ENCODE peak calls at places on chromosomes 6 and 20, in ten cellular contexts. One of them, this sample, is unnamed.

GRCh38 chr6:35469711-35470662 is 1.8 kb downstream of the RPL10A start:
- DNase-seq in GM23248: peak; percentile 42
- DNase-seq in NCI-H1092 treated with DMSO at 0.1 percent for 48 hours: no peak
- DNase-seq in anterior cingulate cortex: no peak
- DNase-seq in activated T-cell treated with anti-CD3 and anti-CD28 coated beads, Interleukin-2, amount 50 U/mL, for 72 hours: no peak
- DNase-seq in RKO: peak; percentile 64
- DNase-seq in AG20443: no peak
- DNase-seq in stimulated activated CD4-positive, alpha-beta T cell treated with anti-CD3 and anti-CD28 coated beads, Interleukin-2, amount 100 ng/mL, for 48 hours: peak; percentile 11
- DNase-seq in nucleus accumbens: no peak
- DNase-seq in HEK293T: no peak
- DNase-seq in this sample: no peak

GRCh38 chr20:44849712-44850111 is 35.8 kb upstream of the YWHAB start:
- DNase-seq in GM23248: no peak
- DNase-seq in NCI-H1092 treated with DMSO at 0.1 percent for 48 hours: no peak
- DNase-seq in anterior cingulate cortex: no peak
- DNase-seq in activated T-cell treated with anti-CD3 and anti-CD28 coated beads, Interleukin-2, amount 50 U/mL, for 72 hours: no peak
- DNase-seq in RKO: no peak
- DNase-seq in AG20443: no peak
- DNase-seq in stimulated activated CD4-positive, alpha-beta T cell treated with anti-CD3 and anti-CD28 coated beads, Interleukin-2, amount 100 ng/mL, for 48 hours: no peak
- DNase-seq in nucleus accumbens: no peak
- DNase-seq in HEK293T: no peak
- DNase-seq in this sample: no peak

GRCh38 chr6:106451419-106451818 is 90.9 kb downstream of the CRYBG1 start:
- DNase-seq in GM23248: peak; percentile 44
- DNase-seq in NCI-H1092 treated with DMSO at 0.1 percent for 48 hours: no peak
- DNase-seq in anterior cingulate cortex: no peak
- DNase-seq in activated T-cell treated with anti-CD3 and anti-CD28 coated beads, Interleukin-2, amount 50 U/mL, for 72 hours: no peak
- DNase-seq in RKO: no peak
- DNase-seq in AG20443: no peak
- DNase-seq in stimulated activated CD4-positive, alpha-beta T cell treated with anti-CD3 and anti-CD28 coated beads, Interleukin-2, amount 100 ng/mL, for 48 hours: no peak
- DNase-seq in nucleus accumbens: no peak
- DNase-seq in HEK293T: no peak
- DNase-seq in this sample: no peak

GRCh38 chr20:7161690-7162089 is 394.2 kb downstream of the BMP2 start:
- DNase-seq in GM23248: peak; percentile 8
- DNase-seq in NCI-H1092 treated with DMSO at 0.1 percent for 48 hours: peak; percentile 32
- DNase-seq in anterior cingulate cortex: no peak
- DNase-seq in activated T-cell treated with anti-CD3 and anti-CD28 coated beads, Interleukin-2, amount 50 U/mL, for 72 hours: no peak
- DNase-seq in RKO: peak; percentile 46
- DNase-seq in AG20443: no peak
- DNase-seq in stimulated activated CD4-positive, alpha-beta T cell treated with anti-CD3 and anti-CD28 coated beads, Interleukin-2, amount 100 ng/mL, for 48 hours: no peak
- DNase-seq in nucleus accumbens: no peak
- DNase-seq in HEK293T: no peak
- DNase-seq in this sample: no peak

GRCh38 chr6:143397229-143398222 is 53.0 kb downstream of the ADAT2 start:
- DNase-seq in GM23248: peak; percentile 80
- DNase-seq in NCI-H1092 treated with DMSO at 0.1 percent for 48 hours: no peak
- DNase-seq in anterior cingulate cortex: no peak
- DNase-seq in activated T-cell treated with anti-CD3 and anti-CD28 coated beads, Interleukin-2, amount 50 U/mL, for 72 hours: peak; percentile 3
- DNase-seq in RKO: peak; percentile 33
- DNase-seq in AG20443: peak; percentile 88
- DNase-seq in stimulated activated CD4-positive, alpha-beta T cell treated with anti-CD3 and anti-CD28 coated beads, Interleukin-2, amount 100 ng/mL, for 48 hours: no peak
- DNase-seq in nucleus accumbens: no peak
- DNase-seq in HEK293T: no peak
- DNase-seq in this sample: no peak

GRCh38 chr6:6586671-6587526 is 1.6 kb upstream of the LY86 start:
- DNase-seq in GM23248: no peak
- DNase-seq in NCI-H1092 treated with DMSO at 0.1 percent for 48 hours: no peak
- DNase-seq in anterior cingulate cortex: no peak
- DNase-seq in activated T-cell treated with anti-CD3 and anti-CD28 coated beads, Interleukin-2, amount 50 U/mL, for 72 hours: no peak
- DNase-seq in RKO: no peak
- DNase-seq in AG20443: no peak
- DNase-seq in stimulated activated CD4-positive, alpha-beta T cell treated with anti-CD3 and anti-CD28 coated beads, Interleukin-2, amount 100 ng/mL, for 48 hours: no peak
- DNase-seq in nucleus accumbens: no peak
- DNase-seq in HEK293T: no peak
- DNase-seq in this sample: no peak

GRCh38 chr20:57663681-57664451 is 43.6 kb upstream of the ZBP1 start:
- DNase-seq in GM23248: no peak
- DNase-seq in NCI-H1092 treated with DMSO at 0.1 percent for 48 hours: no peak
- DNase-seq in anterior cingulate cortex: no peak
- DNase-seq in activated T-cell treated with anti-CD3 and anti-CD28 coated beads, Interleukin-2, amount 50 U/mL, for 72 hours: no peak
- DNase-seq in RKO: no peak
- DNase-seq in AG20443: no peak
- DNase-seq in stimulated activated CD4-positive, alpha-beta T cell treated with anti-CD3 and anti-CD28 coated beads, Interleukin-2, amount 100 ng/mL, for 48 hours: no peak
- DNase-seq in nucleus accumbens: no peak
- DNase-seq in HEK293T: no peak
- DNase-seq in this sample: no peak

GRCh38 chr6:10141756-10142443 is 273.0 kb downstream of the TFAP2A start:
- DNase-seq in GM23248: peak; percentile 30
- DNase-seq in NCI-H1092 treated with DMSO at 0.1 percent for 48 hours: no peak
- DNase-seq in anterior cingulate cortex: no peak
- DNase-seq in activated T-cell treated with anti-CD3 and anti-CD28 coated beads, Interleukin-2, amount 50 U/mL, for 72 hours: no peak
- DNase-seq in RKO: no peak
- DNase-seq in AG20443: no peak
- DNase-seq in stimulated activated CD4-positive, alpha-beta T cell treated with anti-CD3 and anti-CD28 coated beads, Interleukin-2, amount 100 ng/mL, for 48 hours: no peak
- DNase-seq in nucleus accumbens: no peak
- DNase-seq in HEK293T: no peak
- DNase-seq in this sample: no peak

GRCh38 chr6:121510568-121511177 is 75.2 kb downstream of the GJA1 start:
- DNase-seq in GM23248: no peak
- DNase-seq in NCI-H1092 treated with DMSO at 0.1 percent for 48 hours: no peak
- DNase-seq in anterior cingulate cortex: no peak
- DNase-seq in activated T-cell treated with anti-CD3 and anti-CD28 coated beads, Interleukin-2, amount 50 U/mL, for 72 hours: no peak
- DNase-seq in RKO: no peak
- DNase-seq in AG20443: no peak
- DNase-seq in stimulated activated CD4-positive, alpha-beta T cell treated with anti-CD3 and anti-CD28 coated beads, Interleukin-2, amount 100 ng/mL, for 48 hours: no peak
- DNase-seq in nucleus accumbens: no peak
- DNase-seq in HEK293T: no peak
- DNase-seq in this sample: no peak

GRCh38 chr20:43895235-43895634 is 19.4 kb upstream of the TOX2 start:
- DNase-seq in GM23248: peak; percentile 71
- DNase-seq in NCI-H1092 treated with DMSO at 0.1 percent for 48 hours: no peak
- DNase-seq in anterior cingulate cortex: no peak
- DNase-seq in activated T-cell treated with anti-CD3 and anti-CD28 coated beads, Interleukin-2, amount 50 U/mL, for 72 hours: no peak
- DNase-seq in RKO: no peak
- DNase-seq in AG20443: no peak
- DNase-seq in stimulated activated CD4-positive, alpha-beta T cell treated with anti-CD3 and anti-CD28 coated beads, Interleukin-2, amount 100 ng/mL, for 48 hours: no peak
- DNase-seq in nucleus accumbens: no peak
- DNase-seq in HEK293T: no peak
- DNase-seq in this sample: no peak

GRCh38 chr6:134420638-134421181 is 102.8 kb upstream of the SGK1 start:
- DNase-seq in GM23248: peak; percentile 73
- DNase-seq in NCI-H1092 treated with DMSO at 0.1 percent for 48 hours: no peak
- DNase-seq in anterior cingulate cortex: no peak
- DNase-seq in activated T-cell treated with anti-CD3 and anti-CD28 coated beads, Interleukin-2, amount 50 U/mL, for 72 hours: no peak
- DNase-seq in RKO: no peak
- DNase-seq in AG20443: peak; percentile 34
- DNase-seq in stimulated activated CD4-positive, alpha-beta T cell treated with anti-CD3 and anti-CD28 coated beads, Interleukin-2, amount 100 ng/mL, for 48 hours: no peak
- DNase-seq in nucleus accumbens: no peak
- DNase-seq in HEK293T: no peak
- DNase-seq in this sample: no peak

GRCh38 chr6:126605089-126605488 is 265.2 kb downstream of the CENPW start:
- DNase-seq in GM23248: no peak
- DNase-seq in NCI-H1092 treated with DMSO at 0.1 percent for 48 hours: no peak
- DNase-seq in anterior cingulate cortex: no peak
- DNase-seq in activated T-cell treated with anti-CD3 and anti-CD28 coated beads, Interleukin-2, amount 50 U/mL, for 72 hours: no peak
- DNase-seq in RKO: no peak
- DNase-seq in AG20443: no peak
- DNase-seq in stimulated activated CD4-positive, alpha-beta T cell treated with anti-CD3 and anti-CD28 coated beads, Interleukin-2, amount 100 ng/mL, for 48 hours: no peak
- DNase-seq in nucleus accumbens: no peak
- DNase-seq in HEK293T: no peak
- DNase-seq in this sample: no peak

GRCh38 chr20:53009979-53010735 is 38.0 kb downstream of the TSHZ2 start:
- DNase-seq in GM23248: no peak
- DNase-seq in NCI-H1092 treated with DMSO at 0.1 percent for 48 hours: no peak
- DNase-seq in anterior cingulate cortex: no peak
- DNase-seq in activated T-cell treated with anti-CD3 and anti-CD28 coated beads, Interleukin-2, amount 50 U/mL, for 72 hours: no peak
- DNase-seq in RKO: no peak
- DNase-seq in AG20443: no peak
- DNase-seq in stimulated activated CD4-positive, alpha-beta T cell treated with anti-CD3 and anti-CD28 coated beads, Interleukin-2, amount 100 ng/mL, for 48 hours: no peak
- DNase-seq in nucleus accumbens: no peak
- DNase-seq in HEK293T: no peak
- DNase-seq in this sample: no peak

GRCh38 chr20:45781391-45781931 is 10.2 kb downstream of the WFDC3 start:
- DNase-seq in GM23248: peak; percentile 89
- DNase-seq in NCI-H1092 treated with DMSO at 0.1 percent for 48 hours: no peak
- DNase-seq in anterior cingulate cortex: no peak
- DNase-seq in activated T-cell treated with anti-CD3 and anti-CD28 coated beads, Interleukin-2, amount 50 U/mL, for 72 hours: no peak
- DNase-seq in RKO: peak; percentile 99
- DNase-seq in AG20443: peak; percentile 52
- DNase-seq in stimulated activated CD4-positive, alpha-beta T cell treated with anti-CD3 and anti-CD28 coated beads, Interleukin-2, amount 100 ng/mL, for 48 hours: no peak
- DNase-seq in nucleus accumbens: no peak
- DNase-seq in HEK293T: no peak
- DNase-seq in this sample: no peak

GRCh38 chr6:100663219-100663863 is 198.6 kb upstream of the SIM1 start:
- DNase-seq in GM23248: peak; percentile 91
- DNase-seq in NCI-H1092 treated with DMSO at 0.1 percent for 48 hours: no peak
- DNase-seq in anterior cingulate cortex: no peak
- DNase-seq in activated T-cell treated with anti-CD3 and anti-CD28 coated beads, Interleukin-2, amount 50 U/mL, for 72 hours: no peak
- DNase-seq in RKO: peak; percentile 58
- DNase-seq in AG20443: peak; percentile 21
- DNase-seq in stimulated activated CD4-positive, alpha-beta T cell treated with anti-CD3 and anti-CD28 coated beads, Interleukin-2, amount 100 ng/mL, for 48 hours: no peak
- DNase-seq in nucleus accumbens: no peak
- DNase-seq in HEK293T: no peak
- DNase-seq in this sample: no peak

GRCh38 chr6:45420909-45421699 is 43.4 kb upstream of the SUPT3H start:
- DNase-seq in GM23248: peak; percentile 64
- DNase-seq in NCI-H1092 treated with DMSO at 0.1 percent for 48 hours: no peak
- DNase-seq in anterior cingulate cortex: no peak
- DNase-seq in activated T-cell treated with anti-CD3 and anti-CD28 coated beads, Interleukin-2, amount 50 U/mL, for 72 hours: no peak
- DNase-seq in RKO: peak; percentile 41
- DNase-seq in AG20443: peak; percentile 30
- DNase-seq in stimulated activated CD4-positive, alpha-beta T cell treated with anti-CD3 and anti-CD28 coated beads, Interleukin-2, amount 100 ng/mL, for 48 hours: no peak
- DNase-seq in nucleus accumbens: no peak
- DNase-seq in HEK293T: peak; percentile 38
- DNase-seq in this sample: no peak

GRCh38 chr6:144007779-144008500 is at the start of gene PLAGL1:
- DNase-seq in GM23248: peak; percentile 82
- DNase-seq in NCI-H1092 treated with DMSO at 0.1 percent for 48 hours: no peak
- DNase-seq in anterior cingulate cortex: no peak
- DNase-seq in activated T-cell treated with anti-CD3 and anti-CD28 coated beads, Interleukin-2, amount 50 U/mL, for 72 hours: peak; percentile 23
- DNase-seq in RKO: peak; percentile 59
- DNase-seq in AG20443: peak; percentile 82
- DNase-seq in stimulated activated CD4-positive, alpha-beta T cell treated with anti-CD3 and anti-CD28 coated beads, Interleukin-2, amount 100 ng/mL, for 48 hours: no peak
- DNase-seq in nucleus accumbens: peak; percentile 23
- DNase-seq in HEK293T: peak; percentile 81
- DNase-seq in this sample: no peak

GRCh38 chr6:57173886-57174510 is 1.9 kb downstream of the BAG2 start:
- DNase-seq in GM23248: peak; percentile 84
- DNase-seq in NCI-H1092 treated with DMSO at 0.1 percent for 48 hours: no peak
- DNase-seq in anterior cingulate cortex: no peak
- DNase-seq in activated T-cell treated with anti-CD3 and anti-CD28 coated beads, Interleukin-2, amount 50 U/mL, for 72 hours: no peak
- DNase-seq in RKO: peak; percentile 88
- DNase-seq in AG20443: peak; percentile 63
- DNase-seq in stimulated activated CD4-positive, alpha-beta T cell treated with anti-CD3 and anti-CD28 coated beads, Interleukin-2, amount 100 ng/mL, for 48 hours: no peak
- DNase-seq in nucleus accumbens: no peak
- DNase-seq in HEK293T: no peak
- DNase-seq in this sample: peak; percentile 23

GRCh38 chr6:39322306-39322850 is at the start of gene KCNK16:
- DNase-seq in GM23248: no peak
- DNase-seq in NCI-H1092 treated with DMSO at 0.1 percent for 48 hours: peak; percentile 74
- DNase-seq in anterior cingulate cortex: no peak
- DNase-seq in activated T-cell treated with anti-CD3 and anti-CD28 coated beads, Interleukin-2, amount 50 U/mL, for 72 hours: no peak
- DNase-seq in RKO: no peak
- DNase-seq in AG20443: no peak
- DNase-seq in stimulated activated CD4-positive, alpha-beta T cell treated with anti-CD3 and anti-CD28 coated beads, Interleukin-2, amount 100 ng/mL, for 48 hours: no peak
- DNase-seq in nucleus accumbens: no peak
- DNase-seq in HEK293T: no peak
- DNase-seq in this sample: no peak

GRCh38 chr6:73011945-73012344 is 213.4 kb downstream of the KHDC1L start:
- DNase-seq in GM23248: no peak
- DNase-seq in NCI-H1092 treated with DMSO at 0.1 percent for 48 hours: no peak
- DNase-seq in anterior cingulate cortex: no peak
- DNase-seq in activated T-cell treated with anti-CD3 and anti-CD28 coated beads, Interleukin-2, amount 50 U/mL, for 72 hours: no peak
- DNase-seq in RKO: no peak
- DNase-seq in AG20443: no peak
- DNase-seq in stimulated activated CD4-positive, alpha-beta T cell treated with anti-CD3 and anti-CD28 coated beads, Interleukin-2, amount 100 ng/mL, for 48 hours: no peak
- DNase-seq in nucleus accumbens: no peak
- DNase-seq in HEK293T: no peak
- DNase-seq in this sample: no peak

GRCh38 chr20:43545837-43546578 is 12.8 kb upstream of the SGK2 start:
- DNase-seq in GM23248: no peak
- DNase-seq in NCI-H1092 treated with DMSO at 0.1 percent for 48 hours: no peak
- DNase-seq in anterior cingulate cortex: no peak
- DNase-seq in activated T-cell treated with anti-CD3 and anti-CD28 coated beads, Interleukin-2, amount 50 U/mL, for 72 hours: no peak
- DNase-seq in RKO: no peak
- DNase-seq in AG20443: no peak
- DNase-seq in stimulated activated CD4-positive, alpha-beta T cell treated with anti-CD3 and anti-CD28 coated beads, Interleukin-2, amount 100 ng/mL, for 48 hours: no peak
- DNase-seq in nucleus accumbens: no peak
- DNase-seq in HEK293T: no peak
- DNase-seq in this sample: no peak

GRCh38 chr6:123030292-123030691 is 34.3 kb downstream of the CLVS2 start:
- DNase-seq in GM23248: no peak
- DNase-seq in NCI-H1092 treated with DMSO at 0.1 percent for 48 hours: no peak
- DNase-seq in anterior cingulate cortex: no peak
- DNase-seq in activated T-cell treated with anti-CD3 and anti-CD28 coated beads, Interleukin-2, amount 50 U/mL, for 72 hours: no peak
- DNase-seq in RKO: no peak
- DNase-seq in AG20443: no peak
- DNase-seq in stimulated activated CD4-positive, alpha-beta T cell treated with anti-CD3 and anti-CD28 coated beads, Interleukin-2, amount 100 ng/mL, for 48 hours: no peak
- DNase-seq in nucleus accumbens: no peak
- DNase-seq in HEK293T: no peak
- DNase-seq in this sample: no peak

GRCh38 chr6:122147291-122147690 is 252.2 kb upstream of the HSF2 start:
- DNase-seq in GM23248: no peak
- DNase-seq in NCI-H1092 treated with DMSO at 0.1 percent for 48 hours: no peak
- DNase-seq in anterior cingulate cortex: no peak
- DNase-seq in activated T-cell treated with anti-CD3 and anti-CD28 coated beads, Interleukin-2, amount 50 U/mL, for 72 hours: no peak
- DNase-seq in RKO: no peak
- DNase-seq in AG20443: no peak
- DNase-seq in stimulated activated CD4-positive, alpha-beta T cell treated with anti-CD3 and anti-CD28 coated beads, Interleukin-2, amount 100 ng/mL, for 48 hours: no peak
- DNase-seq in nucleus accumbens: no peak
- DNase-seq in HEK293T: no peak
- DNase-seq in this sample: no peak

GRCh38 chr6:112337209-112337638 is 9.9 kb upstream of the RFPL4B start:
- DNase-seq in GM23248: peak; percentile 96
- DNase-seq in NCI-H1092 treated with DMSO at 0.1 percent for 48 hours: peak; percentile 66
- DNase-seq in anterior cingulate cortex: no peak
- DNase-seq in activated T-cell treated with anti-CD3 and anti-CD28 coated beads, Interleukin-2, amount 50 U/mL, for 72 hours: no peak
- DNase-seq in RKO: peak; percentile 68
- DNase-seq in AG20443: peak; percentile 85
- DNase-seq in stimulated activated CD4-positive, alpha-beta T cell treated with anti-CD3 and anti-CD28 coated beads, Interleukin-2, amount 100 ng/mL, for 48 hours: no peak
- DNase-seq in nucleus accumbens: peak; percentile 73
- DNase-seq in HEK293T: peak; percentile 86
- DNase-seq in this sample: peak; percentile 53

GRCh38 chr6:52328721-52329120 is 33.2 kb upstream of the PAQR8 start:
- DNase-seq in GM23248: no peak
- DNase-seq in NCI-H1092 treated with DMSO at 0.1 percent for 48 hours: peak; percentile 67
- DNase-seq in anterior cingulate cortex: no peak
- DNase-seq in activated T-cell treated with anti-CD3 and anti-CD28 coated beads, Interleukin-2, amount 50 U/mL, for 72 hours: no peak
- DNase-seq in RKO: no peak
- DNase-seq in AG20443: no peak
- DNase-seq in stimulated activated CD4-positive, alpha-beta T cell treated with anti-CD3 and anti-CD28 coated beads, Interleukin-2, amount 100 ng/mL, for 48 hours: no peak
- DNase-seq in nucleus accumbens: no peak
- DNase-seq in HEK293T: no peak
- DNase-seq in this sample: no peak

GRCh38 chr20:38127011-38127621 is 38.0 kb downstream of the TGM2 start:
- DNase-seq in GM23248: peak; percentile 85
- DNase-seq in NCI-H1092 treated with DMSO at 0.1 percent for 48 hours: no peak
- DNase-seq in anterior cingulate cortex: no peak
- DNase-seq in activated T-cell treated with anti-CD3 and anti-CD28 coated beads, Interleukin-2, amount 50 U/mL, for 72 hours: no peak
- DNase-seq in RKO: no peak
- DNase-seq in AG20443: peak; percentile 77
- DNase-seq in stimulated activated CD4-positive, alpha-beta T cell treated with anti-CD3 and anti-CD28 coated beads, Interleukin-2, amount 100 ng/mL, for 48 hours: no peak
- DNase-seq in nucleus accumbens: no peak
- DNase-seq in HEK293T: no peak
- DNase-seq in this sample: peak; percentile 15

GRCh38 chr6:37524025-37524647 is 24.4 kb upstream of the CCDC167 start:
- DNase-seq in GM23248: peak; percentile 49
- DNase-seq in NCI-H1092 treated with DMSO at 0.1 percent for 48 hours: no peak
- DNase-seq in anterior cingulate cortex: no peak
- DNase-seq in activated T-cell treated with anti-CD3 and anti-CD28 coated beads, Interleukin-2, amount 50 U/mL, for 72 hours: no peak
- DNase-seq in RKO: no peak
- DNase-seq in AG20443: no peak
- DNase-seq in stimulated activated CD4-positive, alpha-beta T cell treated with anti-CD3 and anti-CD28 coated beads, Interleukin-2, amount 100 ng/mL, for 48 hours: no peak
- DNase-seq in nucleus accumbens: no peak
- DNase-seq in HEK293T: no peak
- DNase-seq in this sample: no peak

GRCh38 chr20:12925214-12925755 is 83.5 kb upstream of the SPTLC3 start:
- DNase-seq in GM23248: peak; percentile 92
- DNase-seq in NCI-H1092 treated with DMSO at 0.1 percent for 48 hours: peak; percentile 73
- DNase-seq in anterior cingulate cortex: no peak
- DNase-seq in activated T-cell treated with anti-CD3 and anti-CD28 coated beads, Interleukin-2, amount 50 U/mL, for 72 hours: peak; percentile 38
- DNase-seq in RKO: peak; percentile 93
- DNase-seq in AG20443: peak; percentile 89
- DNase-seq in stimulated activated CD4-positive, alpha-beta T cell treated with anti-CD3 and anti-CD28 coated beads, Interleukin-2, amount 100 ng/mL, for 48 hours: no peak
- DNase-seq in nucleus accumbens: peak; percentile 50
- DNase-seq in HEK293T: peak; percentile 80
- DNase-seq in this sample: peak; percentile 79